ENCODE peak calls at places on chromosomes 1 and 21, in four cellular contexts. G, W, Q and M are unnamed samples.

GRCh38 chr1:159826436-159827101 is at the start of gene SLAMF8:
- DNase-seq in G (peak; percentile 18), W (peak; percentile 72), Q (no peak), M (peak; percentile 42)

GRCh38 chr21:14361958-14362357 is 21.0 kb downstream of the HSPA13 start:
- DNase-seq in G (no peak), W (no peak), Q (no peak), M (no peak)

GRCh38 chr1:32411261-32411660 is 17.0 kb upstream of the BSDC1 start:
- DNase-seq in G (no peak), W (no peak), Q (no peak), M (no peak)

GRCh38 chr1:115166531-115167091 is 77.3 kb upstream of the TSPAN2 start:
- DNase-seq in G (no peak), W (no peak), Q (no peak), M (no peak)

GRCh38 chr1:181013144-181013543 is 9.5 kb downstream of the STX6 start:
- DNase-seq in G (no peak), W (no peak), Q (no peak), M (no peak)

GRCh38 chr1:168512864-168513595 is 30.8 kb downstream of the XCL2 start:
- DNase-seq in G (no peak), W (no peak), Q (no peak), M (no peak)

GRCh38 chr1:47104816-47105215 is 32.4 kb upstream of the CYP4A22 start:
- DNase-seq in G (no peak), W (no peak), Q (no peak), M (no peak)

GRCh38 chr1:62230724-62231123 is 36.1 kb downstream of the L1TD1 start:
- DNase-seq in G (no peak), W (no peak), Q (no peak), M (no peak)

GRCh38 chr1:186531561-186532165 is 70.7 kb upstream of the PDC start:
- DNase-seq in G (no peak), W (no peak), Q (no peak), M (no peak)

GRCh38 chr21:30408782-30409494 is 13.1 kb downstream of the KRTAP13-1 start:
- DNase-seq in G (no peak), W (peak; percentile 69), Q (no peak), M (no peak)

GRCh38 chr1:103949714-103950113 is 200.0 kb downstream of the AMY1C start:
- DNase-seq in G (no peak), W (no peak), Q (no peak), M (no peak)

GRCh38 chr1:169894424-169895145 is 889 bp upstream of the SCYL3 start:
- DNase-seq in G (no peak), W (no peak), Q (peak; percentile 6), M (no peak)

GRCh38 chr1:7186382-7187120 is 401.3 kb downstream of the CAMTA1 start:
- DNase-seq in G (no peak), W (no peak), Q (no peak), M (no peak)
- TF ChIP-seq CTCF in G (no peak), W (no peak), Q (no peak), M (no peak)

GRCh38 chr21:45136927-45137611 is 62.7 kb downstream of the ADARB1 start:
- DNase-seq in G (peak; percentile 22), W (peak; percentile 83), Q (peak; percentile 79), M (peak; percentile 88)

GRCh38 chr21:45135868-45136267 is 61.5 kb downstream of the ADARB1 start:
- DNase-seq in G (no peak), W (no peak), Q (no peak), M (no peak)

GRCh38 chr21:45136500-45136899 is 62.1 kb downstream of the ADARB1 start:
- DNase-seq in G (no peak), W (no peak), Q (no peak), M (no peak)

GRCh38 chr21:45138199-45139002 is 64.0 kb downstream of the ADARB1 start:
- DNase-seq in G (peak; percentile 28), W (peak; percentile 83), Q (peak; percentile 80), M (peak; percentile 72)

DNA sequence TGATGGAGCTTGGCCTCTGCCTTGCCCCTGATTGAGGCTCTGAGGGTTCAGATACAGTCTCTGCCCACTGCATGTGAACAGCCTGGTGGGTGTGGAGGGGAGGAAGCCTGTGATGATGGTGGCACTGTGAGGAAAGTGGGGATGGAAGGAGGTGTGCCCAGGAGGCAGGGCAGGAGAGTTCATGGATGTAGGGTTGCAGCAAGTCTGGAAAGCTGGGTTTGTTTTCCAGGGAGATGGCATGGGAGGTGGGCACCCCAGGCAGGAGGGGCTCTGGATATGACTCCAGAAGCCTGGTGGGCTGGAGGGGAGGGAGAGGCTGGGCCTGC is 63.2 kb downstream of the ADARB1 start:
- DNase-seq in G (no peak), W (no peak), Q (no peak), M (no peak)
- TF ChIP-seq CTCF in G (no peak), W (no peak), Q (no peak), M (no peak)

GRCh38 chr21:41475714-41476405 is 32.1 kb downstream of the TMPRSS2 start:
- DNase-seq in G (no peak), W (no peak), Q (no peak), M (no peak)
- TF ChIP-seq CTCF in G (no peak), W (no peak), Q (no peak), M (no peak)

GRCh38 chr1:33641099-33641830 is 168.8 kb downstream of the ZSCAN20 start:
- DNase-seq in G (no peak), W (no peak), Q (peak; percentile 14), M (peak; percentile 23)
- TF ChIP-seq CTCF in G (no peak), W (peak; percentile 16), Q (peak; percentile 70), M (no peak)

GRCh38 chr21:45018131-45019075 is 56.0 kb upstream of the ADARB1 start:
- DNase-seq in G (no peak), W (peak; percentile 42), Q (no peak), M (no peak)

GRCh38 chr21:45016491-45017375 is 57.6 kb upstream of the ADARB1 start:
- DNase-seq in G (no peak), W (no peak), Q (no peak), M (no peak)

GRCh38 chr21:45016031-45016430 is 58.3 kb upstream of the ADARB1 start:
- DNase-seq in G (no peak), W (no peak), Q (no peak), M (no peak)

GRCh38 chr21:45019076-45019886 is 55.1 kb upstream of the ADARB1 start:
- DNase-seq in G (no peak), W (peak; percentile 48), Q (no peak), M (no peak)

GRCh38 chr21:45017376-45017960 is 56.9 kb upstream of the ADARB1 start:
- DNase-seq in G (no peak), W (no peak), Q (no peak), M (no peak)
- TF ChIP-seq CTCF in G (no peak), W (no peak), Q (no peak), M (no peak)

GRCh38 chr21:22138297-22139016 is 1140.2 kb downstream of the NCAM2 start:
- DNase-seq in G (no peak), W (no peak), Q (no peak), M (no peak)

GRCh38 chr21:22136770-22137169 is 1138.6 kb downstream of the NCAM2 start:
- DNase-seq in G (no peak), W (no peak), Q (no peak), M (no peak)
- TF ChIP-seq CTCF in G (no peak), W (no peak), Q (no peak), M (no peak)

GRCh38 chr21:34129039-34129891 is 55.9 kb downstream of the MRPS6 start:
- DNase-seq in G (peak; percentile 17), W (no peak), Q (no peak), M (no peak)
- TF ChIP-seq CTCF in G (peak; percentile 47), W (peak; percentile 18), Q (peak; percentile 36), M (no peak)